ENCODE peak calls at places on chromosome 6, in six cellular contexts. I is HepG2, T is HCT116, N is H1, D is K562, M is GM12878. Q is an unnamed sample.

GRCh38 chr6:89976141-89977020 is 82.1 kb downstream of the GJA10 start:
- DNase-seq in I (no peak), T (no peak), N (no peak), D (no peak), M (no peak), Q (no peak)

GRCh38 chr6:141610741-141611140 is 522.0 kb upstream of the GJE1 start:
- DNase-seq in I (peak; percentile 7), T (peak; percentile 10), N (no peak), D (no peak), M (no peak), Q (peak; percentile 3)

GRCh38 chr6:22108199-22108598 is 188.6 kb downstream of the PRL start:
- DNase-seq in I (no peak), T (no peak), N (no peak), D (no peak), M (no peak), Q (no peak)

GRCh38 chr6:17101422-17102257 is at the start of gene STMND1:
- DNase-seq in I (no peak), T (no peak), N (peak; percentile 64), D (no peak), M (no peak), Q (peak; percentile 17)

GRCh38 chr6:146850238-146850896 is 251.6 kb downstream of the ADGB start:
- DNase-seq in I (no peak), T (no peak), N (no peak), D (no peak), M (no peak), Q (no peak)

GRCh38 chr6:56719310-56719709 is 76.6 kb upstream of the DST start:
- DNase-seq in I (peak; percentile 16), T (no peak), N (no peak), D (no peak), M (no peak), Q (peak; percentile 90)

GRCh38 chr6:157143171-157143884 is 180.0 kb downstream of the TMEM242 start:
- DNase-seq in I (no peak), T (no peak), N (no peak), D (no peak), M (no peak), Q (peak; percentile 91)

GRCh38 chr6:92810913-92811312 is 608.4 kb downstream of the EPHA7 start:
- DNase-seq in I (peak; percentile 40), T (peak; percentile 3), N (peak; percentile 64), D (peak; percentile 10), M (peak; percentile 13), Q (peak; percentile 45)

GRCh38 chr6:43990275-43990626 is 137.0 kb downstream of the MRPL14 start:
- DNase-seq in I (no peak), T (no peak), N (no peak), D (no peak), M (no peak), Q (no peak)

GRCh38 chr6:32462609-32463008 is 22.9 kb downstream of the HLA-DRA start:
- DNase-seq in I (no peak), T (no peak), N (no peak), D (no peak), M (peak; percentile 76), Q (no peak)

GRCh38 chr6:87281426-87281825 is 41.0 kb upstream of the SMIM8 start:
- DNase-seq in I (no peak), T (no peak), N (no peak), D (no peak), M (no peak), Q (peak; percentile 16)

GRCh38 chr6:121442591-121442990 is 7.1 kb downstream of the GJA1 start:
- DNase-seq in I (no peak), T (no peak), N (no peak), D (no peak), M (no peak), Q (peak; percentile 51)

GRCh38 chr6:150694889-150695288 is 95.2 kb downstream of the PLEKHG1 start:
- DNase-seq in I (no peak), T (no peak), N (no peak), D (no peak), M (no peak), Q (peak; percentile 56)

DNA sequence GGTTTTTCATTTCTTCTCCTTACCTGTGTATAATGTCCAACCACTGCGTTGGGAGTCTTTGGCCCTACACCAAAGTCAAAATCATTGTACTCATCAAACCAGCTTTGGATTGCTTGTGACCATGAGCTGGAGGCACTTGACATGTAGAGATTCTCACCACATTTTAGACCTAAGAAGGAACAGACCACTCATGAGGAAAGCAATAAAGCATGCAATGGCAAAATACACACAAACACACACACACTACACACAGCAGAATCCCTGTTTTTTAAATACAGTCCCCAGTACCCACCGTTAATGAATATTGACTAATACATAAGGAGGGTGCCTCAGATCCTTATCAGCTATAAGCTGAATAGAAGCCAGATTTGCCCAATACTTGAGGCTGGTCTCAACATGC is 10.5 kb downstream of the CRISP3 start:
- DNase-seq in I (no peak), T (no peak), N (no peak), D (no peak), M (no peak), Q (no peak)
- TF ChIP-seq EZH2 in I (no peak), T (no peak), N (no peak), D (no peak), M (no peak), Q (no peak)

GRCh38 chr6:69796081-69796626 is 656 bp downstream of the LMBRD1 start:
- DNase-seq in I (peak; percentile 56), T (peak; percentile 63), N (no peak), D (peak; percentile 66), M (no peak), Q (peak; percentile 55)
- TF ChIP-seq POLR2A in I (peak; percentile 36), T (no peak), N (peak; percentile 47), D (peak; percentile 13), M (no peak), Q (no peak)

DNA sequence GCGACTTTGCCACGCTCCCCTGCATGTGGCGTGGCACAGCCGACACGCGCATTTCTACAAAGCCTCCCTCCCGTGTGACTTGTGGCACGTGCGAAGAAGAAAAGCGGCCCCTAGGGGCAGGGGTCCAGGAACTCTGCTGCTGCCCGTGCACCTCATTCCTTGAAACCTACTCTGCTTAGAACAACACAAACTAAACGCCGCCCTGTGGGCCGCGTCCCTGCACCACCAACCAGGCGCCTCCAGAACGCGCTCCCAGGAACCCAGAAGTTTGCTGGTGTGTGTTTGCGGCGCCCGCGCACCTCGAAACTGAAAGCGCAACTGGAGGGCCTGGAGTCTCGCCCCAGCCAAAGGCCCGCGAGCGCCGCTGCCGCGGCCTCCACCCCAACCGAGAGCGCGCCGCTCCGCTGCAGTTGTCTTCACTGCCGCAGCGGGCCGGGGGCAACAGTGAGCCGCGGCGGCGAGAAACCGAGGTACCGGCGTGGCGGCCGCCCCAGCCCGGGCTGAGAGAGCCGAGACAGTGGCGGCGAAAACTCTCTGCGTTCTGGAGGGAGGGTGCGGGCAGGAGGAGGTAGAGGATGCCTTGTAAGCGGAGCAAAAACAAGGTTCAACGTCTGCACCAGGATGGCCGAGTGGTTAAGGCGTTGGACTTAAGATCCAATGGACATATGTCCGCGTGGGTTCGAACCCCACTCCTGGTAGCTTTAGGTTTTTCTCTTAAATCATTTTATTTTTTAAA is 65.8 kb downstream of the STX11 start:
- DNase-seq in I (peak; percentile 94), T (peak; percentile 91), N (peak; percentile 98), D (peak; percentile 96), M (peak; percentile 96), Q (peak; percentile 100)
- TF ChIP-seq POLR2AphosphoS5 in I (no peak), T (peak; percentile 20), N (no peak), D (no peak), M (peak; percentile 83), Q (peak; percentile 71)

GRCh38 chr6:99618649-99619408 is 12.2 kb downstream of the PRDM13 start:
- DNase-seq in I (no peak), T (no peak), N (peak; percentile 87), D (no peak), M (no peak), Q (no peak)
- TF ChIP-seq EZH2 in I (no peak), T (no peak), N (peak; percentile 85), D (no peak), M (no peak), Q (peak; percentile 95)

GRCh38 chr6:20211941-20212391 is 303 bp downstream of the MBOAT1 start:
- DNase-seq in I (no peak), T (no peak), N (peak; percentile 86), D (peak; percentile 54), M (no peak), Q (no peak)

GRCh38 chr6:20212392-20213111 is at the start of gene MBOAT1:
- DNase-seq in I (peak; percentile 38), T (peak; percentile 68), N (no peak), D (peak; percentile 93), M (no peak), Q (peak; percentile 92)

GRCh38 chr6:20210158-20210557 is 2.1 kb downstream of the MBOAT1 start:
- DNase-seq in I (no peak), T (no peak), N (no peak), D (no peak), M (no peak), Q (no peak)

GRCh38 chr6:20213271-20213798 is 1.1 kb upstream of the MBOAT1 start:
- DNase-seq in I (no peak), T (no peak), N (no peak), D (peak; percentile 72), M (no peak), Q (no peak)

GRCh38 chr6:20211037-20211940 is 980 bp downstream of the MBOAT1 start:
- DNase-seq in I (no peak), T (no peak), N (no peak), D (peak; percentile 63), M (no peak), Q (peak; percentile 42)
- TF ChIP-seq POLR2A in I (no peak), T (no peak), N (no peak), D (no peak), M (no peak), Q (no peak)

Q was measured in endothelial cell of umbilical vein.